ENCODE peak calls at places on chromosomes 16 and 17, in seven cellular contexts. K, S, N, V, R, E and J are unnamed samples.
A peak's percentile ranks its signal among the peaks of the same experiment; 100 is the strongest.

GRCh38 chr16:82735696-82736095 is 108.9 kb downstream of the CDH13 start:
- DNase-seq in K (no peak), S (no peak), N (no peak), V (no peak), R (no peak), E (no peak), J (no peak)

GRCh38 chr17:17077861-17078732 is 35.8 kb downstream of the MPRIP start:
- DNase-seq in K (peak; percentile 73), S (no peak), N (no peak), V (no peak), R (no peak), E (no peak), J (no peak)

GRCh38 chr16:65662236-65662635 is 540.4 kb upstream of the CDH11 start:
- DNase-seq in K (no peak), S (no peak), N (peak; percentile 71), V (no peak), R (no peak), E (no peak), J (no peak)

GRCh38 chr16:85238233-85238647 is 126.0 kb upstream of the CIBAR2 start:
- DNase-seq in K (no peak), S (peak; percentile 59), N (peak; percentile 72), V (peak; percentile 79), R (no peak), E (no peak), J (no peak)

GRCh38 chr16:66512589-66513404 is 37.1 kb downstream of the TK2 start:
- DNase-seq in K (peak; percentile 93), S (peak; percentile 36), N (no peak), V (no peak), R (no peak), E (no peak), J (no peak)

GRCh38 chr16:52742052-52742451 is 195.1 kb upstream of the TOX3 start:
- DNase-seq in K (no peak), S (no peak), N (no peak), V (peak; percentile 47), R (no peak), E (no peak), J (no peak)

GRCh38 chr16:54817432-54817831 is 113.2 kb upstream of the IRX5 start:
- DNase-seq in K (peak; percentile 6), S (no peak), N (peak; percentile 22), V (no peak), R (no peak), E (peak; percentile 11), J (no peak)

GRCh38 chr16:11052080-11052808 is 107.9 kb downstream of the CLEC16A start:
- DNase-seq in K (no peak), S (no peak), N (no peak), V (no peak), R (peak; percentile 61), E (no peak), J (no peak)

GRCh38 chr16:33059206-33059605 is 134.8 kb upstream of the TP53TG3C start:
- DNase-seq in K (no peak), S (no peak), N (no peak), V (no peak), R (no peak), E (no peak), J (no peak)

GRCh38 chr16:31135535-31136286 is at the start of gene PRSS8:
- DNase-seq in K (no peak), S (no peak), N (no peak), V (peak; percentile 83), R (no peak), E (peak; percentile 82), J (peak; percentile 48)

GRCh38 chr16:19851476-19851875 is 33.2 kb downstream of the GPRC5B start:
- DNase-seq in K (no peak), S (peak; percentile 25), N (no peak), V (no peak), R (no peak), E (no peak), J (no peak)

GRCh38 chr17:31113939-31114338 is 19.2 kb downstream of the NF1 start:
- DNase-seq in K (no peak), S (no peak), N (no peak), V (no peak), R (no peak), E (no peak), J (no peak)

GRCh38 chr16:57447142-57447962 is at the start of the genes CIAPIN1 and COQ9:
- DNase-seq in K (peak; percentile 92), S (peak; percentile 92), N (peak; percentile 96), V (peak; percentile 90), R (peak; percentile 74), E (peak; percentile 94), J (peak; percentile 79)

GRCh38 chr16:79163666-79164377 is 436.7 kb downstream of the MAF start:
- DNase-seq in K (no peak), S (no peak), N (no peak), V (no peak), R (no peak), E (no peak), J (no peak)

GRCh38 chr16:9090101-9090959 is 1.1 kb upstream of the HAPSTR1 start:
- DNase-seq in K (no peak), S (peak; percentile 30), N (peak; percentile 72), V (peak; percentile 71), R (no peak), E (peak; percentile 68), J (no peak)

GRCh38 chr16:57424599-57424998 is 20.0 kb downstream of the CCL17 start:
- DNase-seq in K (no peak), S (no peak), N (no peak), V (no peak), R (no peak), E (no peak), J (no peak)

GRCh38 chr17:45651145-45651713 is 132.9 kb upstream of the CRHR1 start:
- DNase-seq in K (no peak), S (no peak), N (no peak), V (no peak), R (no peak), E (no peak), J (no peak)

GRCh38 chr17:82007228-82007494 is 15.5 kb downstream of the CENPX start:
- DNase-seq in K (no peak), S (no peak), N (no peak), V (no peak), R (no peak), E (no peak), J (no peak)

GRCh38 chr16:18839555-18839954 is 38.2 kb upstream of the ARL6IP1 start:
- DNase-seq in K (peak; percentile 66), S (no peak), N (no peak), V (no peak), R (no peak), E (no peak), J (no peak)

GRCh38 chr16:88595101-88595500 is 24.9 kb downstream of the ZC3H18 start:
- DNase-seq in K (no peak), S (no peak), N (no peak), V (no peak), R (no peak), E (no peak), J (no peak)

GRCh38 chr17:45368661-45369060 is 51.8 kb upstream of the MAP3K14 start:
- DNase-seq in K (no peak), S (no peak), N (no peak), V (no peak), R (no peak), E (no peak), J (no peak)

GRCh38 chr17:45950888-45951287 is 48.2 kb upstream of the STH start:
- DNase-seq in K (no peak), S (no peak), N (no peak), V (no peak), R (no peak), E (no peak), J (no peak)

GRCh38 chr17:12973496-12974318 is 44.1 kb downstream of the ELAC2 start:
- DNase-seq in K (no peak), S (no peak), N (no peak), V (peak; percentile 66), R (no peak), E (no peak), J (no peak)

GRCh38 chr17:74749262-74750038 is 1.0 kb downstream of the NHERF1 start:
- DNase-seq in K (no peak), S (no peak), N (peak; percentile 74), V (no peak), R (no peak), E (no peak), J (no peak)

GRCh38 chr16:24805484-24805883 is 40.3 kb upstream of the SLC5A11 start:
- DNase-seq in K (no peak), S (no peak), N (no peak), V (no peak), R (no peak), E (no peak), J (no peak)

GRCh38 chr17:64128787-64129514 is 993 bp downstream of the ERN1 start:
- DNase-seq in K (no peak), S (peak; percentile 62), N (no peak), V (no peak), R (no peak), E (no peak), J (no peak)

GRCh38 chr17:62188713-62189112 is 123.6 kb upstream of the MED13 start:
- DNase-seq in K (peak; percentile 62), S (no peak), N (no peak), V (no peak), R (no peak), E (no peak), J (no peak)

GRCh38 chr17:36921131-36921851 is 16.0 kb upstream of the LHX1 start:
- DNase-seq in K (peak; percentile 23), S (no peak), N (no peak), V (peak; percentile 67), R (no peak), E (no peak), J (peak; percentile 98)

GRCh38 chr17:72719582-72720493 is 372.6 kb downstream of the SLC39A11 start:
- DNase-seq in K (no peak), S (no peak), N (no peak), V (no peak), R (no peak), E (no peak), J (no peak)
- TF ChIP-seq MAX in K (no peak), S (no peak), N (no peak), V (no peak), R (no peak), E (no peak), J (no peak)

GRCh38 chr16:87236516-87237115 is 80.6 kb downstream of the C16orf95 start:
- DNase-seq in K (no peak), S (no peak), N (no peak), V (no peak), R (no peak), E (no peak), J (no peak)
- H3K9ac ChIP-seq in K (no peak overlapping the region), S (no peak overlapping the region), N (no peak overlapping the region), V (no peak overlapping the region), R (no peak overlapping the region), E (no peak overlapping the region), J (no peak overlapping the region)

GRCh38 chr17:78956254-78956653 is 23.5 kb downstream of the LGALS3BP start:
- DNase-seq in K (no peak), S (no peak), N (no peak), V (no peak), R (no peak), E (no peak), J (no peak)
- TF ChIP-seq MAX in K (no peak), S (no peak), N (no peak), V (no peak), R (no peak), E (no peak), J (no peak)

DNA sequence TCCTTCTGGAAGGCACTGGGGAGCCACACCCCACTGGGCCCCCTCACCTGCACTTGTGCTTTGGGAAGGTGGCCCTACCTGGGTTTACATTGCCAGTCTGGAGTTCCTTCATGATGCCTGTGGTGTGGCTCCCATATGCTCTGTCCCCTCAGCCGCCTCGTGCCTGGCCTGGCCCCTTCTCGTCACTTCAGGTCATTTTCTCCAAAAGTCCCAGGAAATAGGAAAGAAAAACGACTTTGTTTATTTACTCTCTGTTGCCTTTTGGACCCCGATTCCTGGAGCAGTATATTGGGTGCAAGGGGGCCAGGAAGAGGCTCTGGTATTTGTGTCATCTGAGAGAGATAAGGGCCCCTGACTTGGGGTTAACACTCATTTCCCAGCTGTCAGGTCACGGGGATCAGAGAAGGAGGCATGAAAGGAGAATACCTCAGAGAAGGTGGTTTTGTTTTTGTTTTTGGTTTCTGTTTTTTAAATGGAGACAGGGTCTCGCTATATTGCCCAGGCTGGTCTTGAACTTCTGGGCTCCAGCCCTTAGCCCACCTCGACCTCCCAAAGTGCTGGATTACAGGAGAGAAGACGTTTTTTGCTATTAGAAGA is 4.7 kb downstream of the SOCS3 start:
- DNase-seq in K (peak; percentile 58), S (no peak), N (no peak), V (no peak), R (no peak), E (no peak), J (no peak)
- H3K9ac ChIP-seq in K (peak overlapping the region; percentile 1), S (no peak overlapping the region), N (no peak overlapping the region), V (no peak overlapping the region), R (peak overlapping the region; percentile 36), E (peak overlapping the region; percentile 7), J (peak overlapping the region; percentile 9)